ENCODE peak calls at places on chromosomes 13 and 19, in four cellular contexts. I is endothelial cell of umbilical vein, L is gastrocnemius medialis, M is HepG2. R is an unnamed sample.

GRCh38 chr13:34425307-34425949 is 516.6 kb upstream of the NBEA start:
- DNase-seq in L (no peak), I (no peak), M (no peak), R (no peak)

GRCh38 chr13:20442798-20443381 is 82.8 kb downstream of the CRYL1 start:
- DNase-seq in L (no peak), M (no peak), I (no peak), R (no peak)

GRCh38 chr19:54478677-54479266 is 5.7 kb upstream of the CDC42EP5 start:
- DNase-seq in I (peak; percentile 54), L (no peak), M (peak; percentile 59), R (peak; percentile 49)

GRCh38 chr13:86856996-86857395 is 814.2 kb upstream of the SLITRK5 start:
- DNase-seq in I (no peak), M (peak; percentile 5), L (no peak), R (peak; percentile 76)

GRCh38 chr13:62168891-62169290 is 753.2 kb upstream of the PCDH20 start:
- DNase-seq in I (no peak), L (no peak), M (no peak), R (no peak)

GRCh38 chr19:2750739-2751437 is 11.1 kb upstream of the SLC39A3 start:
- DNase-seq in I (no peak), M (no peak), L (no peak), R (no peak)

GRCh38 chr13:96089749-96090239 is at the start of gene HS6ST3:
- DNase-seq in I (peak; percentile 15), M (no peak), L (no peak), R (no peak)

GRCh38 chr19:58570770-58571574 is 2.2 kb downstream of the MZF1 start:
- DNase-seq in I (no peak), M (no peak), L (no peak), R (no peak)

GRCh38 chr19:18386543-18387251 is 739 bp downstream of the GDF15 start:
- DNase-seq in M (no peak), I (no peak), L (no peak), R (peak; percentile 46)

GRCh38 chr19:15400521-15401396 is 18.0 kb downstream of the AKAP8L start:
- DNase-seq in M (no peak), I (no peak), L (no peak), R (no peak)

GRCh38 chr19:41945135-41945766 is 13.9 kb downstream of the RABAC1 start:
- DNase-seq in I (no peak), L (no peak), M (no peak), R (no peak)

GRCh38 chr13:21522847-21523246 is 63.7 kb upstream of the ZDHHC20 start:
- DNase-seq in M (no peak), L (no peak), I (no peak), R (no peak)

GRCh38 chr13:26784704-26785639 is 24.4 kb upstream of the GPR12 start:
- DNase-seq in L (no peak), I (no peak), M (no peak), R (no peak)

GRCh38 chr19:48867119-48867921 is 1.1 kb downstream of the PLEKHA4 start:
- DNase-seq in L (no peak), I (no peak), M (no peak), R (no peak)

GRCh38 chr13:24503376-24503690 is 9.2 kb downstream of the PARP4 start:
- DNase-seq in L (no peak), I (no peak), M (no peak), R (no peak)

GRCh38 chr19:5665781-5666513 is 14.4 kb downstream of the MICOS13 start:
- DNase-seq in M (peak; percentile 69), I (peak; percentile 59), L (no peak), R (peak; percentile 84)

GRCh38 chr19:16714702-16715294 is 4.8 kb upstream of the NWD1 start:
- DNase-seq in I (peak; percentile 66), M (peak; percentile 24), L (no peak), R (peak; percentile 24)

GRCh38 chr13:77833331-77833863 is 85.2 kb downstream of the EDNRB start:
- DNase-seq in M (no peak), I (no peak), L (peak; percentile 10), R (peak; percentile 88)

GRCh38 chr13:74173822-74174221 is 39.6 kb upstream of the KLF12 start:
- DNase-seq in I (no peak), L (no peak), M (no peak), R (no peak)

GRCh38 chr13:27595055-27595811 is 25.1 kb downstream of the LNX2 start:
- DNase-seq in I (no peak), M (no peak), L (no peak), R (no peak)

GRCh38 chr19:27972291-27973040 is 1240.5 kb downstream of the UQCRFS1 start:
- DNase-seq in L (no peak), M (no peak), I (no peak), R (no peak)

GRCh38 chr19:50377051-50377441 is 789 bp downstream of the NR1H2 start:
- DNase-seq in M (peak; percentile 12), L (no peak), I (peak; percentile 14), R (no peak)

GRCh38 chr13:24694907-24695306 is 14.7 kb downstream of the ATP12A start:
- DNase-seq in I (no peak), L (no peak), M (no peak), R (no peak)

GRCh38 chr19:35517342-35517741 is 3.9 kb upstream of the DMKN start:
- DNase-seq in L (no peak), M (no peak), I (no peak), R (no peak)

GRCh38 chr19:18992696-18993095 is 40.6 kb downstream of the SUGP2 start:
- DNase-seq in I (no peak), L (no peak), M (no peak), R (no peak)

GRCh38 chr19:4363571-4364304 is 20.4 kb downstream of the MPND start:
- DNase-seq in I (no peak), L (no peak), M (no peak), R (no peak)

GRCh38 chr19:4367336-4367723 is 24.0 kb downstream of the MPND start:
- DNase-seq in L (no peak), I (no peak), M (no peak), R (no peak)

GRCh38 chr19:4365791-4366665 is 22.7 kb downstream of the MPND start:
- DNase-seq in L (no peak), M (no peak), I (no peak), R (no peak)

GRCh38 chr19:4366666-4367335 is 23.4 kb downstream of the MPND start:
- DNase-seq in I (no peak), M (no peak), L (no peak), R (no peak)

DNA sequence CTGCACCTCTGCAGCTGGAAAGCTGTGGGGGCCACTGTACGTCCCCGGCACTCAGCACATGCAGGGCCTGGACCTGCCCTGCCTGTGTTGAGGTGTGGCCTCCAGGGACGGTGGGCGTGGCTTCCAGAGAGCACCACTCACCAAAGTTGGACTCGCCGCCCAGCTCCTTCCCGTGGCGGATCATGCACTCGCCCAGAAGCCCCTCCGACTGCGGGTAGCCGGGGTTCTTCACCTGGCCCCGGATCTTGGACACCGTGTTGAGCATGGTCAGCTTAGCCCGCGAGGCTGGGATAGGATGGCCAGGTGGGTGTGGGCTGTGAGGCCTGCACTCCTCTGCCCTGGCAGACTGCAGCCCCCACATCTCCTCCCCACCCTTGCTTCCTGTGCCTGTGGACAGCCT is 22.0 kb downstream of the MPND start:
- DNase-seq in L (no peak), I (no peak), M (no peak), R (no peak)
- TF ChIP-seq POLR2A in L (no peak), I (no peak), M (no peak), R (no peak)

GRCh38 chr19:10277795-10278583 is 7.1 kb downstream of the ICAM1 start:
- DNase-seq in I (no peak), M (no peak), L (no peak), R (no peak)

GRCh38 chr19:10283301-10283733 is 3.4 kb upstream of the ICAM4 start:
- DNase-seq in M (no peak), L (no peak), I (no peak), R (no peak)

GRCh38 chr19:10278935-10279334 is 7.8 kb upstream of the ICAM4 start:
- DNase-seq in I (no peak), L (no peak), M (no peak), R (no peak)

GRCh38 chr19:10283786-10284540 is 2.8 kb upstream of the ICAM4 start:
- DNase-seq in L (no peak), M (no peak), I (no peak), R (no peak)

DNA sequence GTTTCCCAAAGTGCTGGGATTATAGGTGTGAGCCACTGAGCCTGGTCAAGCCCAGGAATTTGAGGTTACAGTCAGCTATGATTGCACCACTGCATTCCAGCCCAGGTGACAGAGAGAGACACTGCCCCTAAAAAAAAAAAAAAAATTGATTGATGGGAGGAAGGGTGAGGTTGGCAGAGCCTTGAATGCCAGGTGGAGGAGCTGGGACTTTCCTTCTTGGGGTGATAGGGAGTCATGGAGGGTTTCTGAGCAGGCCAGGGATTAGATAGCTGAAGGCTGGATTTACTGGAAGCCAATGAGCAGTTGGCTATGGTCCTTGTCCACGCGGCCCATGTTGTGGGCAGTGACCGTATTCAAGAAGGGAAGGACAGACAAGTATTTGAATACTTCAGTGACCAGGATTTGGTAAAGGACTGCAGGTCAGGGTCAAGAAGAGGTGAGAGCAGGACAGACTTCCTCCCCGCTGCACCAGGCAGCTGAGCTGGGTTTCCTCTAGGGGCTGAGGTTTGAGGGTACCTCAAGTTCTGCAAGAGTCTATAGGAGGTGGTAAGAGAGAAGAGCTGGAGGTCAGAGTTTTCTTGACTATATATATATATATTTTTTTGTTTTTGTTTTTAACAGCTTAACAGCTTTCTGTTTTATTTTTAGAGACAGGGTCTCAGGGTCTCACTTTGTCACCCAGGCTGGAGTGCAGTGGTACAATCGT is 6.9 kb upstream of the ICAM4 start:
- DNase-seq in L (no peak), M (no peak), I (no peak), R (no peak)
- TF ChIP-seq POLR2A in L (no peak), M (no peak), I (no peak), R (no peak)

GRCh38 chr19:4508698-4509097 is 9.6 kb downstream of the PLIN4 start:
- DNase-seq in L (no peak), M (no peak), I (no peak), R (no peak)
- TF ChIP-seq POLR2A in L (no peak), M (no peak), I (no peak), R (no peak)

GRCh38 chr19:45364696-45365095 is 5.7 kb downstream of the ERCC2 start:
- DNase-seq in M (no peak), I (no peak), L (no peak), R (no peak)

GRCh38 chr19:45376045-45376724 is 5.8 kb upstream of the ERCC2 start:
- DNase-seq in I (peak; percentile 85), L (no peak), M (peak; percentile 91), R (peak; percentile 94)

GRCh38 chr19:45368127-45368526 is 2.2 kb downstream of the ERCC2 start:
- DNase-seq in I (no peak), L (no peak), M (no peak), R (no peak)

GRCh38 chr19:45368737-45369340 is 1.5 kb downstream of the ERCC2 start:
- DNase-seq in M (no peak), I (no peak), L (no peak), R (no peak)

DNA sequence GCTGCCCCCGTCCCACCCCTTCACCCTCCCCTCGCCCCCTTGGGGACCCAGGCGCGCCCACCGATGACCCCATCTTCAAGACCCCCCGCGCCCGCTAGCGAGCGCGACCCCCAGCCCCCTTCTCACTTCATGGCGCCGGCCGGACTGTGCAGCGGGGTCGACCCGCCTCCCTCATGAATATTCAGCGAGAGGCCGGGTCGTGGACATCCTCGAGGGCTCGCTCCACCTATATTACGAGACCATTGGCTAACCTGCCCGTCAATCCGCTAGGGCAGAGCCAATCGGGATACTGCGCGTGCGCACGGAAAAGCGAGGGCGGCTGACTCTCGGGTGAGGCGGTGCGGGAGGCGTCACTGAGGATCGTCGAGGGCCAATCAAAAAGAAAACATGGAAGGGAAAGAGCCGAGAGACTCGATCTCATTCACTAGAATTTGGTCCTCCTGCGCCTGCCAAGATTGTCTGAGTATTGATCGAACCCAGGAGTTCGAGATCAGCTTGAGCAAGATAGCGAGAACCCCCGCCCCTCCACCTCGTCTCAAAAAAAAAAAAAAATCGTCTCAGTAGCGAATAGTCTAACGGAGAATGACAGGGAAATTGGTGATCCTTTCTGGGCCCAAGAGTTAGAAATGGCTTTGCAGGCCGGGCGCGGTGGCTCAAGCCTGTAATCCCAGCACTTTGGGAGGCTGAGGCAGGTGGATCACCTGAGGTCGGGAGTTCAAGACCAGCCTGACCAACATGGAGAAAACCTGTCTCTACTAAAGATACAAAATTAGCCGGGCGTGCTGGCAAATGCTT is at the start of gene ERCC2:
- DNase-seq in L (peak; percentile 98), M (peak; percentile 96), I (peak; percentile 99), R (peak; percentile 99)
- TF ChIP-seq POLR2A in L (no peak), M (peak; percentile 76), I (peak; percentile 19), R (no peak)